ENCODE peak calls at places on chromosomes 11 and 22, in eight cellular contexts. L, B, C, E, F, A, M and U are unnamed samples.

GRCh38 chr22:20446383-20446970 is 8.9 kb upstream of the SCARF2 start:
- DNase-seq in A (no peak), E (no peak), B (no peak), F (no peak), M (no peak), L (no peak), C (no peak), U (no peak)

GRCh38 chr11:68331338-68331947 is 19.1 kb downstream of the LRP5 start:
- DNase-seq in M (no peak), B (no peak), L (no peak), C (no peak), F (no peak), A (no peak), E (no peak), U (no peak)

GRCh38 chr11:69799582-69799981 is 19.6 kb downstream of the FGF3 start:
- DNase-seq in F (peak), M (peak), E (no peak), B (no peak), A (no peak), L (no peak), C (no peak), U (no peak)

GRCh38 chr11:70068950-70069349 is 9.2 kb upstream of the ANO1 start:
- DNase-seq in L (no peak), B (no peak), F (no peak), C (no peak), M (no peak), A (no peak), E (no peak), U (no peak)

GRCh38 chr11:111941963-111942362 is 4.8 kb downstream of the DIXDC1 start:
- DNase-seq in C (no peak), E (no peak), L (no peak), F (peak), B (peak), M (no peak), A (no peak), U (no peak)

GRCh38 chr11:111413849-111414248 is 34.8 kb upstream of the POU2AF1 start:
- DNase-seq in M (no peak), F (no peak), B (no peak), L (no peak), E (no peak), A (no peak), C (no peak), U (no peak)

GRCh38 chr11:85723088-85723487 is 37.1 kb upstream of the CCDC89 start:
- DNase-seq in C (no peak), A (no peak), L (no peak), E (no peak), M (no peak), B (no peak), F (peak), U (no peak)

GRCh38 chr22:17772963-17773605 is 1.2 kb downstream of the BID start:
- DNase-seq in L (no peak), M (no peak), F (peak), B (no peak), A (no peak), E (no peak), C (no peak), U (no peak)

DNA sequence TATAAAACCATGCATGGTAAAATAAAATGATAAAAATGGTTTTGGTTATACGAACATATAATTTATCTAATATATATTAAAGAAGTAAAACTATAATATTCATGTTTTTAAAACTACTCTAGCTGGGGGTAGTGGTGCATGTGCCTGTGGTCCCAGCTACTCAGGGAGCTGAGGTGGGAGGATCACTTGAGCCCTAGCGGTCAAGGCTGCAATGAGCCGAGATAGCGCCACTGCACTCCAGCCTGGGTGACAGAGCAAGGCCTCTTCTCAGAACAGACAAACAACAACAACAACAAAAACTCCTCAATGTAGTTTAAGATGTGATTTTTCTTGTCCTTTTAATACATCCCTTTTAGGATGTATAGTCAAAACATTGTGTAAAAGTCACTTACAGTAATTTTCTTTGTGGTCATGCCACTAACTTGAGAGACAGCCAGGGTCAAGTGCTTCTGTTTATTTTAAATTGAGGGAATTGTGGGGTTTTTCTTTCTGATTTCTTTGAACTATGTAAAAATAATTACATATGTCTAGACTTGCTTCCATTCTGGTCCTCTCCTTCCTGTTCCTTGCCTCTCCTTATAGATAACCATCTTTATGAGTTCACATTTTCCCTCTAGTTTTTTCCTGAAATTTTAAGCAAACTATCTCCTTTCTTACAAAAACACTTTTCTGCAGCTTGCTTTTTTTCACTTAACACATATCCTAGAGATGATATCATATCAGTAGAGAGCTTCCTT is 9.2 kb downstream of the OR2AT4 start:
- DNase-seq in E (no peak), M (no peak), L (no peak), A (no peak), C (no peak), F (no peak), B (no peak), U (no peak)
- TF ChIP-seq CTCF in E (peak), M (no peak), L (no peak), A (no peak), C (no peak), F (no peak), B (no peak), U (no peak)

DNA sequence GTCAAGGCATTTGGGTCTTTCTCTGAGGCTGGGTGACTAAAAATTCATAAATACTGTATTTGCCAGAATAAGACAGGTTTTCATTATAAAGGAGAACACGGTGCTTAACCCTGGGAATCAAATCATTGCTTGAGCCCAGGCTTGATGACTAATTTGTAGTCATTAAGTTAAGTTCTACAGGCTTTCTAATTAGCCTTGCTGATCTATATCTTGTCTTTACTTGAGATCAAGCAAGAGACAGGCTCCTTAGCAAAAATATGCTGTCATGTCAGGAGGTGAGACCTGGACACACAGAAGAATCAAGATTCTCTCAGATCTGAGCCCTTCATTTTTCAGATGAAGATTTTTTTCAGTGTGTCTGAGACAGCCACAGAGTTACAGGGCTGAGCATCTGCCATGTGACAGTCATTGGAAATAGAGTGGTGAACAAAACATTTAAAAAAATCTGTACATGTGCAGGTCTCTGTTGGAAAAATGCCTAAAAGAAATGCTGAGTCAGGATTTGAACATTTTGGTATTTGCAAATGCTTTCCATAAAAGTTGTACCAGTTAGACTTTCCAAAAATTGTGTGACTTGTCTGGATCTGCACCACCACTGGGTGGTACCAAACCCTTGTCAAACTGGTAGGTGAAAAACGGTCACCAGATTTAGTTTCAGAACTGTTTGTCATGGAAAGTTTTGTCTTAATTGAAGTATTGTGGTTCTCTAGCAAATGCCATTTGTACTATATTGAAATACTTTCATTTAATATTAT is 14.7 kb downstream of the ACAT1 start:
- DNase-seq in E (no peak), L (no peak), C (no peak), M (peak), F (no peak), B (no peak), A (no peak), U (no peak)
- TF ChIP-seq CTCF in E (peak), L (peak), C (no peak), M (no peak), F (peak), B (no peak), A (no peak), U (peak)

GRCh38 chr11:115720537-115721308 is 216.5 kb upstream of the CADM1 start:
- DNase-seq in C (no peak), A (no peak), F (no peak), E (no peak), M (no peak), B (no peak), L (no peak), U (no peak)

GRCh38 chr11:115718945-115719344 is 214.7 kb upstream of the CADM1 start:
- DNase-seq in B (no peak), A (no peak), E (no peak), C (no peak), M (no peak), L (no peak), F (no peak), U (no peak)

GRCh38 chr11:115721309-115722007 is 217.2 kb upstream of the CADM1 start:
- DNase-seq in E (no peak), F (no peak), M (no peak), C (no peak), L (no peak), B (no peak), A (no peak), U (no peak)

GRCh38 chr11:115724709-115725108 is 220.5 kb upstream of the CADM1 start:
- DNase-seq in B (no peak), E (no peak), L (no peak), C (no peak), F (peak), A (no peak), M (no peak), U (no peak)
- TF ChIP-seq CTCF in B (no peak), E (no peak), L (no peak), C (no peak), F (no peak), A (no peak), M (no peak), U (no peak)

DNA sequence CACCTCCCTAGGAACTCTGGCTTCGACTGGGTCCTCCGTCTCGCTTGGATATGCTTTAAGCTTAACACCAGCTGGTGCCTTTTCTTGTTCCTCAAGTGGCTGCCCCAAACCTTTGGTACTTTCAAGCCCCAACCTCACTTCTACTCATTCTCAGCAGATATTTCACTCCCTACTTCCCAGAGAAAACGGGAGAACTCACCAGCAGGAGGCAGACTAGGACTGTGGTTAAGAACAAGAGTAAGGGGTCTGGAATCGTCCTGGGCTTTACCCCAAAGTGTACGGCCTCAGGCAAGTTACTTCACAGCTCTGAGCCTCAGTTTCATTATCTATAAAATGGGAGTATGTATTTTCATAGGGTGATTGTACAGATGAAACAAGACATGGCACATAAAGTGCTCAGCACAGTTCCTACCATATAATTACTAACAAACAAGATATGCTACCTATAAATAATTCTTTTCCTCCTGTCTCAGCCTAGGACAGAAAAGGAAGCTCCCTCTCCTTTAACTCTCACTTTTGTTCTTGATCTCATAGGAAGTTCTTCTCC is 37.8 kb downstream of the PAMR1 start:
- DNase-seq in E (peak), M (peak), B (no peak), F (peak), L (no peak), C (no peak), A (no peak), U (peak)
- TF ChIP-seq CTCF in E (peak), M (peak), B (peak), F (peak), L (peak), C (peak), A (no peak), U (peak)

DNA sequence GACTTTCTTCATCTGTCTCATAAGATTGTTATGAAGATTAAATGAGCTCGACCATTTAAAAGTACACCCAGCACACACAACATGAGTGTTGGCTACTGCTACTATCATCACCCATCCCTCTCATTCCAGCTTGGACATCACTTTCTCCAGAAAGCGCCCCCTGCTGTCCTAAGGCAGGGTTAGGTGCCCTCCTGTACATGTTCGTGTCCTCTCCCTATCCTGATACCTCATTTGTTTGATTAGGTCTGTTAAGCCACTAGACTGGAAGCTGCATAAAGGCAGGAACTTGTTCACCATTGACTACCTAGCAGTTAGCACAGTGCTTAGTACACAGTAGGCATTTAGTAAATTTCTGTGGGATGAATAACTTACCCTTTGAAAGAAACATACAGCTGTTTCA is 85.5 kb downstream of the ENTHD1 start:
- DNase-seq in M (peak), L (no peak), B (no peak), F (peak), C (no peak), A (no peak), E (no peak), U (peak)
- TF ChIP-seq CTCF in M (peak), L (peak), B (no peak), F (peak), C (no peak), A (no peak), E (peak), U (peak)

GRCh38 chr11:82900277-82901164 is at the start of gene PRCP:
- DNase-seq in M (peak), C (peak), F (peak), B (peak), A (peak), L (peak), E (peak), U (peak)
- TF ChIP-seq CTCF in M (no peak), C (peak), F (no peak), B (peak), A (no peak), L (no peak), E (peak), U (no peak)

DNA sequence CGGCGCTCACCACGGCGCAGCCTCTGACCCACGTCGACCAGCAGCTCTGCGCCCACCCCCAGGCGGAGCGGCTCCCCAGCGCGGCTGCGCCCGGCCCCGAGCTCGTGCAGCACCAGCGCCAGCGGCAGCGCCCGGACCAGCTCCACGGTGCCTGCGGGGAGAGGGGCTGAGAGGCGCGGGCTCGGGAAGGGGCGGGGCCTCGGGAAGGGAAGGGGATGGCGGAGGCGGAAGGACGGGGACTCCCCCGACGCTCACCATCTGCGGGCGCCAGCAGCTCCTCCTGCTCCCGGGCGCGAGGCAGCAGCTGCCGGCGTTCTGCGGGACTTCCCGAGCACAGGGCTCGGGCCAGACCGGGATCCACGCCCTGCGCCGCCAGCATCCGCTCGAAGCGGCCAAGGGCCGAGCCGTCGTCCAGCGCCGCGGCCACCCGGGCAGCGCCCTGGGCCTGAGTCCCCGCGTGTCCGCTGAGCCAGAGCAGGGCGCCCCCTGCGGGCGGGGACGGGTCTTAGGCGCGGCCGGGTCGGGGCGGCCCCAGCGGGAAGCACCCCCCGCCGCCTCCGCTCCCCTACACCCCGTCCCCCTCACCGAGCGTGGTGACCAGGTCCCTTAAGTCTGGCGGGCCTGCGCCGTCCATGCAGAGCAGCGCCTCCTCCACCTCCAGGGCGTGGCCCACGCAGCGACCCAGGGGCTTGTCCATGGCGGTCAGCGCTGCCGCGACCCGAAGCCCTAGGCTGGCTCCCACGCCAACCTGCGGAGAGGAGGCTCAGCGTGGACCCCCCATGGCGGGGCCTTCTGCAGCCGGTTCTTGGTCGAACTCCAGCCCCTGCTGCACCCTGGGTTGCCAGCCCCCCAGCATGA is 822 bp upstream of the SCO2 start:
- DNase-seq in M (peak), E (no peak), B (peak), L (peak), C (peak), F (peak), A (peak), U (peak)
- TF ChIP-seq CTCF in M (peak), E (peak), B (peak), L (peak), C (peak), F (peak), A (peak), U (peak)

DNA sequence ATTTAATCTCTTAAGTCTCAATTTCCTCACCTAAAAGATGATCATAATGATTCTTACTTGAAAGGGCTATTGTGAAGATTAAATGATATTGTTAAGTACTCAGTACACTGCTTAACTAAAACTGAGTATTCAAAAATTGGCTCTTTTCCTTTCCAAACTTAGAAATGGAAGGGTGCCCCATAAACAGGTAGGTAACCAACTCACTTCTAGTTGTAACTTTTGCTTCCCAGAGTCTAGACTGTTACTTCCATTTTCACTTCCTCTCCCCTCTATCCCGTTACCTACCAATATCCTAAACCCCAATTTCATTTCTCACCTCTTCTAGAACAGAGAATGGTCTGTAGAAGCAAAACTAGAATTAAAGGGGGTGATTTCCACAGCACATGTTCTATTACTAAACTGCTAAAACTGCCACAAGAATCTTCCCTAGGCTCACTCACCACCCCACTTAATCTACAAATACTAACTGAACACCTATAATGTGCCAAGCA is 50.0 kb downstream of the RRAS2 start:
- DNase-seq in L (no peak), C (no peak), F (no peak), E (no peak), M (no peak), A (no peak), B (no peak), U (no peak)
- TF ChIP-seq CTCF in L (no peak), C (no peak), F (no peak), E (no peak), M (no peak), A (no peak), B (no peak), U (no peak)

DNA sequence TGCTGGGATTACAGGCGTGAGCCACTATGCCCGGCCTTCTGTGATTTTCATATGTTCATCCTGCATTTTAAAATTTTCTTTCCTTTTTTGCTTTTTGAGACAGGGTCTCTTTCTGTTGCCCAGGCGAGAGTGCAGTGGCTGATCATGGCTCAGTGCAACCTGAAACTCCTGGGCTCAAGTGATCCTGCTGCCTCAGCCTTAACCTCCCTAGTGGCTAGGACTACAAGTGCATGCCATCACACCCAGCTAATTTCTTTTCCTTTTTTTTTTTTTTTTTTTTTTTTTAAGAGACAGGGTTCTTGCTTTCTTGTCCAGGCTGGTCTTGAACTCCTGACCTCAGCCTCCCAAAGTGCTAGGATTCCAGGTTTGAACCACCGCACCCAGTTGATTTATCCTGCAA is 54.1 kb upstream of the WT1 start:
- DNase-seq in C (no peak), A (no peak), B (no peak), E (no peak), M (no peak), F (no peak), L (no peak), U (no peak)
- TF ChIP-seq CTCF in C (no peak), A (no peak), B (no peak), E (peak), M (no peak), F (no peak), L (no peak), U (no peak)

GRCh38 chr22:33082221-33082620 is 24.0 kb upstream of the SYN3 start:
- DNase-seq in F (no peak), C (no peak), M (no peak), B (no peak), A (no peak), L (no peak), E (no peak), U (no peak)

GRCh38 chr22:33088418-33088817 is 30.2 kb upstream of the SYN3 start:
- DNase-seq in B (no peak), C (no peak), M (no peak), F (no peak), E (no peak), L (no peak), A (no peak), U (no peak)

GRCh38 chr22:33083212-33083611 is 25.0 kb upstream of the SYN3 start:
- DNase-seq in M (no peak), A (no peak), B (no peak), F (peak), C (no peak), L (peak), E (no peak), U (no peak)
- TF ChIP-seq CTCF in M (no peak), A (no peak), B (no peak), F (no peak), C (no peak), L (peak), E (peak), U (peak)